ENCODE peak calls at places on chromosomes 11 and 22, in seven cellular contexts. R, Q, K, H, O, V and W are unnamed samples.

GRCh38 chr11:36141161-36141560 is 148.1 kb downstream of the COMMD9 start:
- DNase-seq in R (no peak), Q (no peak), K (no peak), H (no peak), O (no peak), V (no peak), W (no peak)

GRCh38 chr11:4839851-4840549 is 9.0 kb downstream of the OR51S1 start:
- DNase-seq in R (no peak), Q (no peak), K (no peak), H (no peak), O (no peak), V (no peak), W (no peak)

GRCh38 chr11:69817265-69818236 is 1.7 kb downstream of the FGF3 start:
- DNase-seq in R (no peak), Q (no peak), K (no peak), H (no peak), O (no peak), V (no peak), W (no peak)

GRCh38 chr11:108093128-108093904 is 28.1 kb upstream of the ACAT1 start:
- DNase-seq in R (no peak), Q (no peak), K (no peak), H (no peak), O (no peak), V (no peak), W (no peak)

GRCh38 chr22:34669001-34669400 is 397.0 kb upstream of the ISX start:
- DNase-seq in R (no peak), Q (no peak), K (no peak), H (no peak), O (no peak), V (no peak), W (no peak)

GRCh38 chr11:3824714-3825472 is 15.9 kb downstream of the RHOG start:
- DNase-seq in R (peak), Q (peak), K (peak), H (peak), O (peak), V (no peak), W (peak)

GRCh38 chr11:128687321-128687720 is 6.6 kb upstream of the FLI1 start:
- DNase-seq in R (no peak), Q (peak), K (peak), H (no peak), O (peak), V (no peak), W (no peak)

GRCh38 chr11:95849087-95849825 is 59.0 kb downstream of the CEP57 start:
- DNase-seq in R (peak), Q (no peak), K (peak), H (no peak), O (no peak), V (peak), W (no peak)

GRCh38 chr11:65492387-65492636 is 6.5 kb upstream of the MALAT1 start:
- DNase-seq in R (no peak), Q (no peak), K (no peak), H (no peak), O (no peak), V (no peak), W (no peak)

GRCh38 chr22:24271406-24271760 is 752 bp downstream of the SPECC1L start:
- DNase-seq in R (peak), Q (no peak), K (no peak), H (no peak), O (no peak), V (no peak), W (no peak)

GRCh38 chr11:74157169-74157568 is 13.6 kb downstream of the C2CD3 start:
- DNase-seq in R (no peak), Q (no peak), K (no peak), H (no peak), O (no peak), V (no peak), W (no peak)

GRCh38 chr11:1948389-1948788 is 1.3 kb downstream of the MRPL23 start:
- DNase-seq in R (no peak), Q (peak), K (no peak), H (no peak), O (no peak), V (no peak), W (no peak)

GRCh38 chr11:116643521-116643920 is 129.3 kb downstream of the BUD13 start:
- DNase-seq in R (no peak), Q (no peak), K (no peak), H (no peak), O (no peak), V (no peak), W (no peak)

GRCh38 chr11:34263462-34264186 is 94.2 kb downstream of the ABTB2 start:
- DNase-seq in R (peak), Q (peak), K (peak), H (no peak), O (peak), V (no peak), W (no peak)

GRCh38 chr11:100550910-100551309 is 136.2 kb upstream of the ARHGAP42 start:
- DNase-seq in R (no peak), Q (no peak), K (no peak), H (no peak), O (no peak), V (no peak), W (no peak)

GRCh38 chr11:8109675-8110074 is 28.7 kb downstream of the TUB start:
- DNase-seq in R (no peak), Q (no peak), K (no peak), H (no peak), O (no peak), V (no peak), W (no peak)

GRCh38 chr11:15941206-15941770 is 415.1 kb downstream of the SOX6 start:
- DNase-seq in R (no peak), Q (peak), K (peak), H (no peak), O (peak), V (peak), W (no peak)

GRCh38 chr22:41576877-41577276 is 12.8 kb downstream of the PMM1 start:
- DNase-seq in R (peak), Q (peak), K (peak), H (peak), O (peak), V (peak), W (no peak)

GRCh38 chr11:102220728-102221467 is 96.4 kb upstream of the BIRC3 start:
- DNase-seq in R (no peak), Q (no peak), K (no peak), H (no peak), O (no peak), V (no peak), W (no peak)

GRCh38 chr11:103491777-103492176 is 382.6 kb downstream of the DYNC2H1 start:
- DNase-seq in R (no peak), Q (no peak), K (no peak), H (no peak), O (no peak), V (no peak), W (no peak)

GRCh38 chr11:78902771-78903507 is 328.3 kb upstream of the NARS2 start:
- DNase-seq in R (no peak), Q (peak), K (no peak), H (no peak), O (no peak), V (no peak), W (no peak)

GRCh38 chr22:49023879-49024774 is 803.5 kb downstream of the BRD1 start:
- DNase-seq in R (no peak), Q (no peak), K (no peak), H (no peak), O (no peak), V (no peak), W (no peak)

GRCh38 chr11:34624069-34624468 is 3.2 kb downstream of the EHF start:
- DNase-seq in R (no peak), Q (no peak), K (no peak), H (no peak), O (no peak), V (no peak), W (no peak)

GRCh38 chr11:134261626-134262488 is 8.5 kb downstream of the ACAD8 start:
- DNase-seq in R (peak), Q (no peak), K (no peak), H (peak), O (no peak), V (no peak), W (no peak)

GRCh38 chr11:86431258-86431657 is 56.6 kb downstream of the CCDC81 start:
- DNase-seq in R (no peak), Q (no peak), K (no peak), H (no peak), O (no peak), V (no peak), W (no peak)

GRCh38 chr11:75371930-75372876 is 20.7 kb upstream of the ARRB1 start:
- DNase-seq in R (peak), Q (no peak), K (no peak), H (no peak), O (no peak), V (no peak), W (no peak)

GRCh38 chr11:121889168-121889567 is 226.8 kb downstream of the BLID start:
- DNase-seq in R (no peak), Q (no peak), K (no peak), H (no peak), O (peak), V (no peak), W (no peak)

GRCh38 chr22:38982008-38982927 is at the start of gene APOBEC3B:
- DNase-seq in R (peak), Q (peak), K (peak), H (peak), O (peak), V (peak), W (no peak)

DNA sequence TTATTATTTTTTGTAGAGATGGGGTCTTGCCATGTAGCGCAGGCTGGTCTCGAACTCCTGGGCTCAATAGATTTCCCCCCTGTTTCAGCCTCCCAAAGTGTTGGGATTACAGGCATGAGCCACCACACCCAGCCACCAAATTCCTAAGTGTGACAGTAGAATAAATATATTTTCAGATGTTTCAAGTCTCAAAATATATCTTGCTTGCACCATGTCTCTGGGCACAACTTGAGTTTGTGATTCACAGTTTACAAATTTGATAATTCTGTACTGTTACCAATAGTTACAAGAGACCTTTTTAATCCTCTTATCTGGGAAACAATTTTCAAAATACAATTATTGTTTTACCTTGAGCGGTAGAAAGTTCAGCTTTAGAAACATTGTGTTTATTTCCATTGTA is 19.1 kb downstream of the DCPS start:
- DNase-seq in R (no peak), Q (no peak), K (no peak), H (no peak), O (no peak), V (no peak), W (no peak)
- H3K27ac ChIP-seq in R (no peak), Q (no peak), K (no peak), H (no peak), O (no peak), V (no peak), W (no peak)

GRCh38 chr22:43260346-43260745 is 73.4 kb upstream of the TTLL12 start:
- DNase-seq in R (no peak), Q (no peak), K (no peak), H (no peak), O (no peak), V (no peak), W (no peak)

GRCh38 chr22:43260818-43261217 is 73.9 kb upstream of the TTLL12 start:
- DNase-seq in R (no peak), Q (no peak), K (no peak), H (no peak), O (no peak), V (no peak), W (no peak)

GRCh38 chr22:43263645-43264514 is 76.9 kb upstream of the TTLL12 start:
- DNase-seq in R (peak), Q (peak), K (peak), H (peak), O (peak), V (no peak), W (no peak)

GRCh38 chr22:43266117-43266516 is 77.1 kb downstream of the SCUBE1 start:
- DNase-seq in R (no peak), Q (no peak), K (no peak), H (no peak), O (no peak), V (no peak), W (no peak)

GRCh38 chr22:43262990-43263644 is 76.2 kb upstream of the TTLL12 start:
- DNase-seq in R (peak), Q (no peak), K (no peak), H (peak), O (no peak), V (no peak), W (no peak)
- H3K27ac ChIP-seq in R (no peak), Q (no peak), K (no peak), H (no peak), O (no peak), V (no peak), W (no peak)

DNA sequence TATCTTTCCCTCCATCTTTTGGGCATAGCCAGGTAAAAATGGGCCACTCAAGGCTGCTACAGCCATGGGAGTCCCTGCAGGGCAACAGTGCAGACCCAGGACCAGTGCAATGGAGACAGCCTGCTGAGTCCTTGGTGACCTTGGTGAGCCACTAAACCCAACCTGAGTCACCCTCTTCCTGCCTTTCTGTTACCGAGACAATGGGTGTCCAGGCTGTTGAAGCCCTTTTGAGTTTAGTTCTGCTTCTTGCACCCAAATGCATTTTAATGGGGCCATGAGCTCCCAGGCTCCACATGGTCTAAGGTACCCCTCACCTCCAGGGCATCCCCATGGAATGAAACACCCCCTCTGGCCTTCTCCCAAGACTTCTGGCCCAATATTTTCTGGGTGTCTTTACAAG is 874 bp upstream of the PLAAT4 start:
- DNase-seq in R (no peak), Q (no peak), K (no peak), H (no peak), O (no peak), V (no peak), W (no peak)
- H3K27ac ChIP-seq in R (no peak), Q (peak), K (peak), H (peak), O (no peak), V (no peak), W (peak)

GRCh38 chr11:283405-284080 is 5.3 kb downstream of the NLRP6 start:
- DNase-seq in R (no peak), Q (no peak), K (no peak), H (no peak), O (no peak), V (no peak), W (no peak)

GRCh38 chr11:281486-282161 is 3.4 kb downstream of the NLRP6 start:
- DNase-seq in R (no peak), Q (no peak), K (peak), H (no peak), O (no peak), V (no peak), W (no peak)

GRCh38 chr11:280762-281485 is 2.7 kb downstream of the NLRP6 start:
- DNase-seq in R (no peak), Q (no peak), K (peak), H (peak), O (no peak), V (no peak), W (no peak)

GRCh38 chr11:282630-283360 is 4.6 kb downstream of the NLRP6 start:
- DNase-seq in R (no peak), Q (no peak), K (no peak), H (no peak), O (no peak), V (no peak), W (no peak)

DNA sequence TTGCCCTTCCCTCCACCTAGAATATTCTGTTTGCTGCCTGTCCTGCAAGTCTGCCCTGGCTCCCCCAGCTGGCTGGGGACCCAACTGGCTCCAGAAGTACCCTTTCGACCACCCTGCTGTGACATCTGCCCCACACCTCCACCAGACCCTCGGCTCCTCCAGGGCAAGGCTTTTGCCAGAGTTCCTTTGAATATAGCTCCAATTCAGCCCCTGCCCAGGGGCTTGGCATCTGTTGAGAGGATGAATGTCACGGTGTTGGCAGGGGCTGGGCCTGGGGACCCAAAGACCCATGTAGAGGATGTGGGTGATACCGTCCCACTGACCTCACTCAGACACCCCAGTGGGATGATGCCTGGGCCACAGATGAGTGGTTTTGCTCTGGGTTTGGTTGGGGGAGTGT is 4.0 kb downstream of the NLRP6 start:
- DNase-seq in R (no peak), Q (no peak), K (no peak), H (no peak), O (no peak), V (no peak), W (no peak)
- H3K27ac ChIP-seq in R (no peak), Q (no peak), K (no peak), H (no peak), O (no peak), V (no peak), W (no peak)

GRCh38 chr11:28105869-28106268 is 2.1 kb downstream of the KIF18A start:
- DNase-seq in R (no peak), Q (no peak), K (no peak), H (no peak), O (no peak), V (no peak), W (no peak)

GRCh38 chr11:28107726-28108618 is at the start of the genes KIF18A and METTL15:
- DNase-seq in R (peak), Q (peak), K (peak), H (peak), O (peak), V (peak), W (peak)

GRCh38 chr11:28104984-28105383 is 3.0 kb downstream of the KIF18A start:
- DNase-seq in R (no peak), Q (no peak), K (no peak), H (no peak), O (no peak), V (no peak), W (no peak)

GRCh38 chr11:28107331-28107725 is 628 bp downstream of the KIF18A start:
- DNase-seq in R (no peak), Q (no peak), K (no peak), H (no peak), O (no peak), V (no peak), W (no peak)

DNA sequence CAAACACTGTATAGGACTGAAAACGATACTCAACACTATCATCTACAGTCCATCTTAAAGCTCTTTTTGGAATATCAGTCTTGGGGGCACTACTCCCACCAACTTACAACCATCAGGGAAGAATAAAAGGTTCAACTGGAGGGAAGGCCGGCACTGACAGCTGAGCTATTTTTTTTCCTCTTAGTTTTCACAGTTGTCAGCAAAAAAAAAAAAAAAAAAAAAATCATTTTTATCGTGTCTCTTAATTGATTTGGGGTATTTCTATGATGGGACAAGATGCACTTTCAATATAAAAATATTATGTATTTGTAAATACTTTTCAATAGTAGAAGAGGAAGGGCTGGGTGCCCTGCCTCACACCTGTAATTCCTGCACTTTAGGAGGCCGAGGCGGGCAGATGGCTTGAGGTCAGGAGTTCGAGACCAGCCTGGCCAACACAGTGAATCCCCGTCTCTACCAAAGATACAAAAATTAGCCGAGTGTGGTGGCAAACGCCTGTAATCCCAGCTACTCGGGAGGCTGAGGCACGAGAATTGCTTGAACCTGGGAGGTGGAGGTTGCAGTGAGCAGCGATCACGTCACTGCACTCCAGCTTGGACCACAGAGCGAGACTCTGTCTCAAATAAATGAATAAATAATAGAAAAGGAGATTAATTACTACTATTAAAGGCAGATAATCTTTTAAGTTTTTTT is 1.5 kb downstream of the KIF18A start:
- DNase-seq in R (no peak), Q (no peak), K (no peak), H (no peak), O (no peak), V (no peak), W (no peak)
- H3K27ac ChIP-seq in R (peak), Q (no peak), K (no peak), H (no peak), O (no peak), V (no peak), W (no peak)

DNA sequence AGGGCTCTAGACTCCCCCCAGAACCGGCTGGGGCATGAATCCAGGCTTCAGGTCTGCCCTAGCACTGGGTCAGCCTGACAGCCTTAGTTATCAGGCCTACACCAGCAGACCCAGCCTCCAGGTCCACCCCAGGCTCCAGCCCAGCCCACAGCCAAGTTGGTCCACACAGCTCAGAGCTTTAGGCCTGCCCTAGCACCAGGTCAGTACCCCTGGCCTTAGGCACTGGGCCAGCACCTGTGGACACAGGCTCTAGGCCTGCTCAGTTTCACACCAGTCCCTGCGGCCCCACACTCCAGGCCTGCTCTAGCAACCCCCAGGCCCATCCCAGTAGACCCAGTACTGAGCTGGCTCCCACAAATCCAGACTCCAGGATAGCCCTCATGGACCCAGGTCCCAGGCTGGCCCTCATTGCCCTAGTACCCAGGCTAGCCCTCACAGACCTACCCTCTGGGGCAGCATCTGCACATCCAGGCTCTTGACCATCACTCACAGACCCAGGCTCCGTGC is 52.7 kb downstream of the CLPB start:
- DNase-seq in R (no peak), Q (no peak), K (no peak), H (no peak), O (no peak), V (no peak), W (no peak)
- H3K27ac ChIP-seq in R (no peak), Q (no peak), K (no peak), H (no peak), O (no peak), V (no peak), W (no peak)